ENCODE peak calls at places on chromosomes 3 and 15, in six cellular contexts. S, C, I, H, R and X are unnamed samples.

GRCh38 chr3:155560594-155560993 is 184.3 kb downstream of the PLCH1 start:
- DNase-seq in I (peak; percentile 10), S (no peak), R (peak; percentile 51), C (no peak), H (no peak), X (no peak)

GRCh38 chr3:98730338-98730737 is 32.8 kb upstream of the ST3GAL6 start:
- DNase-seq in S (no peak), R (peak; percentile 38), H (peak; percentile 59), I (no peak), C (no peak), X (no peak)

GRCh38 chr3:193909387-193909786 is 226.6 kb upstream of the HES1 start:
- DNase-seq in H (no peak), S (no peak), C (no peak), R (no peak), I (no peak), X (no peak)

GRCh38 chr3:126846316-126846715 is 136.6 kb upstream of the PLXNA1 start:
- DNase-seq in S (no peak), H (no peak), R (peak; percentile 43), C (no peak), I (peak; percentile 52), X (no peak)

GRCh38 chr15:66829551-66830131 is 127.6 kb downstream of the SMAD6 start:
- DNase-seq in C (no peak), S (no peak), R (no peak), I (no peak), H (no peak), X (no peak)

GRCh38 chr3:114872588-114872987 is 274.5 kb downstream of the ZBTB20 start:
- DNase-seq in I (peak; percentile 14), R (peak; percentile 0), C (no peak), S (no peak), H (no peak), X (no peak)

GRCh38 chr15:31256385-31257265 is 70.0 kb upstream of the KLF13 start:
- DNase-seq in R (no peak), H (peak; percentile 88), C (no peak), I (no peak), S (peak; percentile 55), X (no peak)

GRCh38 chr3:66484106-66484857 is 16.5 kb downstream of the LRIG1 start:
- DNase-seq in R (no peak), C (no peak), I (no peak), H (no peak), S (no peak), X (no peak)

GRCh38 chr15:66927326-66928077 is 137.9 kb upstream of the SMAD3 start:
- DNase-seq in S (no peak), H (no peak), R (no peak), C (no peak), I (peak; percentile 71), X (no peak)

GRCh38 chr3:100210777-100211145 is 50.0 kb upstream of the TBC1D23 start:
- DNase-seq in H (peak; percentile 36), I (peak; percentile 85), S (no peak), C (no peak), R (peak; percentile 91), X (no peak)

GRCh38 chr3:53238051-53238850 is 17.6 kb downstream of the TKT start:
- DNase-seq in R (peak; percentile 98), H (no peak), S (peak; percentile 70), I (peak; percentile 95), C (no peak), X (no peak)

GRCh38 chr3:73074681-73075305 is 13.3 kb downstream of the EBLN2 start:
- DNase-seq in I (no peak), R (peak; percentile 37), S (no peak), H (no peak), C (no peak), X (no peak)

GRCh38 chr3:23915537-23916108 is 1.2 kb downstream of the NKIRAS1 start:
- DNase-seq in C (no peak), H (no peak), S (no peak), R (peak; percentile 40), I (peak; percentile 75), X (no peak)

GRCh38 chr3:23919628-23920027 is 2.7 kb downstream of the RPL15 start:
- DNase-seq in H (no peak), I (no peak), C (no peak), R (no peak), S (no peak), X (no peak)

GRCh38 chr3:23913873-23914743 is 2.7 kb downstream of the NKIRAS1 start:
- DNase-seq in I (no peak), H (peak; percentile 74), R (no peak), C (no peak), S (no peak), X (no peak)

GRCh38 chr3:23916152-23916885 is 471 bp downstream of the NKIRAS1 start:
- DNase-seq in I (peak; percentile 32), C (no peak), H (no peak), R (no peak), S (no peak), X (no peak)

GRCh38 chr3:23916886-23917815 is at the start of the genes NKIRAS1 and RPL15:
- DNase-seq in S (peak; percentile 98), I (peak; percentile 96), H (peak; percentile 98), R (peak; percentile 91), C (peak; percentile 94), X (peak; percentile 78)
- TF ChIP-seq CTCF in S (peak; percentile 61), I (peak; percentile 19), H (peak; percentile 10), R (no peak), C (peak; percentile 54), X (no peak)

GRCh38 chr15:83745771-83746170 is 91.8 kb downstream of the ADAMTSL3 start:
- DNase-seq in R (no peak), I (no peak), C (no peak), S (no peak), H (no peak), X (no peak)

GRCh38 chr15:83746231-83746630 is 92.3 kb downstream of the ADAMTSL3 start:
- DNase-seq in R (no peak), H (no peak), C (no peak), I (peak; percentile 18), S (no peak), X (no peak)

GRCh38 chr15:83747718-83748110 is 93.8 kb downstream of the ADAMTSL3 start:
- DNase-seq in R (no peak), C (no peak), I (no peak), S (no peak), H (no peak), X (no peak)

GRCh38 chr15:83747050-83747717 is 93.3 kb downstream of the ADAMTSL3 start:
- DNase-seq in H (peak; percentile 9), C (no peak), S (no peak), I (peak; percentile 61), R (peak; percentile 10), X (no peak)
- TF ChIP-seq CTCF in H (peak; percentile 12), C (no peak), S (peak; percentile 33), I (peak; percentile 27), R (no peak), X (no peak)

GRCh38 chr3:169390310-169390731 is 273.2 kb downstream of the MECOM start:
- DNase-seq in C (no peak), R (peak; percentile 25), S (no peak), H (peak; percentile 66), I (no peak), X (no peak)
- TF ChIP-seq CTCF in C (no peak), R (no peak), S (peak; percentile 9), H (peak; percentile 48), I (no peak), X (no peak)

GRCh38 chr3:161014997-161015749 is 90.0 kb downstream of the B3GALNT1 start:
- DNase-seq in S (no peak), H (no peak), C (no peak), R (no peak), I (no peak), X (no peak)
- TF ChIP-seq CTCF in S (no peak), H (no peak), C (no peak), R (no peak), I (no peak), X (no peak)

DNA sequence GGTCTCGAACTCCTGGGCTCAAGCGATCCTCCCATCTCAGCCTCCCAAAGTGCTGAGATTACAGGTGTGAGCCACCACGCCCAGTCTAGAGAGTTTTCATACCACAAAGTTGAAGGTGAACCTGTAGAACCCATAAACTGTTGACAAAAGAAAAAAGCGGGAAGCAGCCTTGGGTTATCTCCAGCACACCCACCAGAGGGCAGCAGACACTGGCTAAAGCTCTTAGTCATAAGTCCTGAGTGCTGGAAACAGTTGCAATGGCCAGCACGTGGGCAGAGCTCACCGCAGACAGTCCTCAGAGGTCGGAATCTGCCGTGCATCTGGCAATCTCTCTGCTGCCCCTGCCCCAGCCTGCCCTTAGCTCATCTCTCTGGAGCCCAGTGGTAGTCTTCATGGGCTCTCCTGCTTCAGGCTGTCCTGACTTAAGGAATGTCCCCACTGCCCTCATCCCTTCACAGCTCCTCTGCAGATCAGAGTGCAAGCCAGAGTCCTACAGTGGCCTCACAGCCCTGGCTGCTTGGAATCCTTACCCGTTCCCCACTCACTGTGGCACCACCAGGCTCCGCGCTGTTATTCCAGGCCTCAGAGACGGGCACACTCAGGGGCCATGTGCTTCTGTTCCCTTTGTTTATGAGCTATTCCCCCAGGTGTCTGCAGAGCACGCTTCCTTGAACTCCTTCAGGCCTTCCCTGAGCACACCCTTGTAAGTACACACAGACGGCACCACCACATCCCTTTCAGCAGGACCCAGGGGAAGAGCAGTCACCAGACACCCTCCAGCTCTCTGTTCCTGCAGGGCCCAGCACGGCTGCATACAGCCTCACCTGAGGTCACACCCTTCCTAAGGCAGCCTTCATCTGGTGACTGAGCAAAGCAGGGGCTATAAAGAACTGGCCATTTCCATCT is 8.8 kb upstream of the ELP6 start:
- DNase-seq in S (peak; percentile 88), H (peak; percentile 93), R (peak; percentile 77), C (peak; percentile 86), I (peak; percentile 91), X (peak; percentile 40)
- TF ChIP-seq CTCF in S (peak; percentile 91), H (peak; percentile 79), R (peak; percentile 91), C (peak; percentile 98), I (peak; percentile 91), X (no peak)

DNA sequence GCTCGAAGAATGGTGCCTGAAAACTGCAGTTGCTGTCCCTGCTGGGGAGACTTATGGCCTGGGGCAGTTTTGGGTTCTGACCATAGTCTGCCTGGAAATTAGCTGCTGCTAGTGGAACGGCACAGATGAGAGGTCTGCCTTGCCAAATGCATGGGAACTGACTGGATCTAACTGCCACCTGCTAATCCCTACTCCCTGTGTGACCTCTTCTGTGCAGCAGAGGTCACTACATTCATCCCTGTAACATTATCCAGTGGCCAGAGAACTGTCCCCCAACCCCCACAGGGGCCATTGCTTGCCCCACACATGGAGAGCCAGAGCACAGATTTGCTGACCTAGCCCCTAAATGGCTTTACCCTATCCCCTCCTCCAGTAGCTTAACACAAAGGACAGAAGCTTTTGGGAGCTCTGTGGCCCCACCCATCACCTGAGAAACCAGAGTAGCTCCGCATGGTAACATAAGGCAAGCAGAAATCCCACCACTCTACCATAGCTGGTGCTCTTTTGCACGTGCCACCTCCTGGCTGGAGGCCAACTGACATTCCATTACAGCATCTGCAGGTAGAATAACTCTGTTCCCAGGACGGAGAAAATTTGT is 840.0 kb downstream of the EPHA3 start:
- DNase-seq in C (no peak), H (no peak), S (no peak), R (no peak), I (no peak), X (no peak)
- TF ChIP-seq CTCF in C (no peak), H (no peak), S (no peak), R (no peak), I (no peak), X (no peak)